ENCODE peak calls at places on chromosomes 6 and 20, in nine cellular contexts. L, F, B, J, V, Y, W, O and P are unnamed samples.

GRCh38 chr6:148720371-148720770 is 26.5 kb upstream of the UST start:
- DNase-seq in L (no peak), F (no peak), B (no peak), J (no peak), V (no peak), Y (no peak), W (no peak), O (no peak), P (no peak)

GRCh38 chr20:39474829-39475228 is 512.7 kb downstream of the DHX35 start:
- DNase-seq in L (no peak), F (no peak), B (no peak), J (no peak), V (no peak), Y (no peak), W (no peak), O (no peak), P (no peak)

GRCh38 chr6:161418458-161418945 is 144.6 kb upstream of the AGPAT4 start:
- DNase-seq in L (peak; percentile 73), F (peak; percentile 20), B (peak; percentile 68), J (peak; percentile 60), V (no peak), Y (peak; percentile 12), W (peak; percentile 56), O (no peak), P (peak; percentile 51)

GRCh38 chr6:106974999-106975698 is 620 bp upstream of the CD24 start:
- DNase-seq in L (no peak), F (no peak), B (no peak), J (peak; percentile 26), V (no peak), Y (peak; percentile 71), W (no peak), O (peak; percentile 93), P (no peak)

GRCh38 chr20:31681769-31682168 is 40.9 kb downstream of the BCL2L1 start:
- DNase-seq in L (no peak), F (no peak), B (no peak), J (no peak), V (no peak), Y (no peak), W (no peak), O (no peak), P (no peak)

GRCh38 chr6:128379577-128379976 is 140.8 kb downstream of the PTPRK start:
- DNase-seq in L (no peak), F (no peak), B (no peak), J (peak; percentile 7), V (no peak), Y (no peak), W (no peak), O (no peak), P (no peak)

GRCh38 chr20:63682384-63683139 is 13.9 kb upstream of the TNFRSF6B start:
- DNase-seq in L (peak; percentile 92), F (peak; percentile 76), B (peak; percentile 97), J (peak; percentile 68), V (no peak), Y (peak; percentile 53), W (peak; percentile 63), O (peak; percentile 82), P (peak; percentile 65)

GRCh38 chr6:170179925-170180324 is 111.0 kb downstream of the DLL1 start:
- DNase-seq in L (no peak), F (no peak), B (no peak), J (no peak), V (peak; percentile 78), Y (no peak), W (no peak), O (no peak), P (no peak)

GRCh38 chr6:159404296-159404695 is 235.1 kb downstream of the FNDC1 start:
- DNase-seq in L (no peak), F (no peak), B (no peak), J (no peak), V (no peak), Y (no peak), W (no peak), O (no peak), P (no peak)

GRCh38 chr20:10924628-10925266 is 250.9 kb upstream of the JAG1 start:
- DNase-seq in L (no peak), F (no peak), B (no peak), J (no peak), V (no peak), Y (no peak), W (no peak), O (no peak), P (no peak)

GRCh38 chr6:133079901-133080300 is 161.3 kb upstream of the EYA4 start:
- DNase-seq in L (no peak), F (no peak), B (no peak), J (no peak), V (no peak), Y (no peak), W (no peak), O (no peak), P (no peak)

GRCh38 chr6:143260857-143261256 is 189.6 kb downstream of the ADAT2 start:
- DNase-seq in L (no peak), F (no peak), B (no peak), J (no peak), V (no peak), Y (no peak), W (no peak), O (no peak), P (no peak)

GRCh38 chr20:3238616-3239025 is 369 bp downstream of the SLC4A11 start:
- DNase-seq in L (no peak), F (no peak), B (no peak), J (peak; percentile 41), V (no peak), Y (peak; percentile 35), W (no peak), O (peak; percentile 90), P (no peak)

GRCh38 chr6:157774153-157775135 is 48.6 kb upstream of the SNX9 start:
- DNase-seq in L (no peak), F (no peak), B (no peak), J (no peak), V (no peak), Y (no peak), W (no peak), O (no peak), P (no peak)

GRCh38 chr6:3749390-3749978 is 2.0 kb downstream of the PXDC1 start:
- DNase-seq in L (peak; percentile 46), F (no peak), B (no peak), J (peak; percentile 19), V (no peak), Y (peak; percentile 76), W (no peak), O (no peak), P (no peak)
- H3K4me3 ChIP-seq in L (peak overlapping the region; percentile 89), F (peak overlapping the region; percentile 87), B (no peak overlapping the region), J (peak overlapping the region; percentile 89), V (peak overlapping the region; percentile 59), Y (peak overlapping the region; percentile 47), W (peak overlapping the region; percentile 76), O (peak overlapping the region; percentile 77), P (peak overlapping the region; percentile 76)

GRCh38 chr6:36604090-36605060 is 10.2 kb downstream of the SRSF3 start:
- DNase-seq in L (no peak), F (no peak), B (no peak), J (no peak), V (no peak), Y (no peak), W (no peak), O (no peak), P (no peak)
- TF ChIP-seq POLR2A in L (peak; percentile 61), F (no peak), B (no peak), J (no peak), V (no peak), Y (no peak), W (peak; percentile 84), O (no peak), P (no peak)

GRCh38 chr20:35619196-35620095 is 3.8 kb downstream of the SPAG4 start:
- DNase-seq in L (peak; percentile 88), F (peak; percentile 84), B (peak; percentile 76), J (peak; percentile 90), V (peak; percentile 96), Y (peak; percentile 86), W (peak; percentile 94), O (peak; percentile 91), P (peak; percentile 42)

GRCh38 chr20:35620818-35621559 is 5.4 kb downstream of the SPAG4 start:
- DNase-seq in L (no peak), F (no peak), B (no peak), J (no peak), V (no peak), Y (no peak), W (no peak), O (no peak), P (no peak)

GRCh38 chr20:35618372-35619131 is 2.9 kb downstream of the SPAG4 start:
- DNase-seq in L (peak; percentile 31), F (peak; percentile 39), B (no peak), J (peak; percentile 46), V (no peak), Y (no peak), W (no peak), O (peak; percentile 74), P (no peak)

GRCh38 chr20:35618032-35618371 is 2.4 kb downstream of the SPAG4 start:
- DNase-seq in L (no peak), F (peak; percentile 14), B (no peak), J (no peak), V (no peak), Y (no peak), W (no peak), O (no peak), P (no peak)

GRCh38 chr20:35621560-35621946 is 5.9 kb downstream of the SPAG4 start:
- DNase-seq in L (no peak), F (no peak), B (no peak), J (no peak), V (no peak), Y (no peak), W (no peak), O (no peak), P (no peak)
- TF ChIP-seq CTCF in L (peak; percentile 0), F (no peak), B (no peak), J (no peak), V (no peak), Y (no peak), W (no peak), O (no peak), P (no peak)

GRCh38 chr6:24931752-24932691 is 3.7 kb downstream of the RIPOR2 start:
- DNase-seq in L (peak; percentile 61), F (no peak), B (no peak), J (no peak), V (no peak), Y (no peak), W (no peak), O (no peak), P (no peak)

GRCh38 chr6:24931296-24931695 is 4.5 kb downstream of the RIPOR2 start:
- DNase-seq in L (peak; percentile 27), F (no peak), B (no peak), J (no peak), V (no peak), Y (no peak), W (no peak), O (no peak), P (no peak)

GRCh38 chr6:24932832-24933231 is 2.9 kb downstream of the RIPOR2 start:
- DNase-seq in L (no peak), F (no peak), B (no peak), J (no peak), V (no peak), Y (no peak), W (no peak), O (no peak), P (no peak)

GRCh38 chr6:24933868-24934401 is 1.8 kb downstream of the RIPOR2 start:
- DNase-seq in L (peak; percentile 22), F (no peak), B (peak; percentile 57), J (no peak), V (no peak), Y (peak; percentile 33), W (peak; percentile 43), O (no peak), P (no peak)

DNA sequence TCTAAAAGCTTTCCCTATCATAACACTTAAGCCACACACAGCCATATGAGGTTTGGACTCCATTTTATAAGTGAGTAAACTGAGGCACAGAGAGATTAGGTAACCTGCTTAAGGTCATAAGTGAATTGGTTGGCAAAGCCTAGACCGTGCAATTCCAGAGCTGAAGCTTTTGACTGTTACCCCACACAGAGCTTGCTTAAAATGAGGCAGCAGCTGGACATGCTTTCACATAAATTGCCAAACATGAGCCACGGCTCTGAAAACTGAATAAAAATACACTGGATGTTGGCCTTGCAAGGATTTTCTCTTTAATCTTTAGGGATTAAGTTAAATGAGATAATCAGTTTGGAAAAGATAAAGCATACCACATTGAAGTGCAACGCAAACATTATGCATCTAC is 2.5 kb downstream of the RIPOR2 start:
- DNase-seq in L (no peak), F (no peak), B (no peak), J (no peak), V (no peak), Y (no peak), W (no peak), O (no peak), P (no peak)
- H3K4me3 ChIP-seq in L (no peak overlapping the region), F (no peak overlapping the region), B (no peak overlapping the region), J (no peak overlapping the region), V (no peak overlapping the region), Y (no peak overlapping the region), W (no peak overlapping the region), O (peak overlapping the region; percentile 11), P (no peak overlapping the region)